ENCODE peak calls at places on chromosomes 6 and 20, in four cellular contexts. J is ovary, B is pancreas, K is psoas muscle. I is an unnamed sample.
A peak's percentile ranks its signal among the peaks of the same experiment; 100 is the strongest.

GRCh38 chr6:43493833-43494232 is 16.3 kb downstream of the LRRC73 start:
- DNase-seq in B (no peak), J (no peak), K (no peak), I (no peak)

GRCh38 chr6:25913741-25914140 is 16.8 kb downstream of the SLC17A2 start:
- DNase-seq in J (no peak), B (no peak), K (no peak), I (no peak)

GRCh38 chr6:161254754-161255253 is 19.1 kb downstream of the AGPAT4 start:
- DNase-seq in B (no peak), J (no peak), K (no peak), I (no peak)

GRCh38 chr6:133697666-133698065 is 191.2 kb upstream of the TCF21 start:
- DNase-seq in J (no peak), B (no peak), K (no peak), I (peak; percentile 60)

GRCh38 chr20:59443558-59443957 is 143.1 kb downstream of the EDN3 start:
- DNase-seq in B (no peak), J (no peak), K (no peak), I (no peak)

GRCh38 chr6:81752084-81752968 is at the start of gene TENT5A:
- DNase-seq in B (peak; percentile 93), K (peak; percentile 95), J (peak; percentile 96), I (peak; percentile 77)

GRCh38 chr6:145633981-145634627 is 101.2 kb downstream of the EPM2A start:
- DNase-seq in B (peak; percentile 97), K (peak; percentile 91), J (peak; percentile 82), I (peak; percentile 32)

GRCh38 chr20:62875419-62876355 is 14.1 kb upstream of the TCFL5 start:
- DNase-seq in K (peak; percentile 90), B (peak; percentile 74), J (peak; percentile 79), I (no peak)

GRCh38 chr6:83192871-83193746 is at the start of the genes PGM3 and RWDD2A:
- DNase-seq in B (peak; percentile 93), K (peak; percentile 92), J (peak; percentile 90), I (peak; percentile 63)

GRCh38 chr6:89035252-89036106 is 45.1 kb upstream of the PNRC1 start:
- DNase-seq in J (peak; percentile 98), K (peak; percentile 96), B (peak; percentile 64), I (peak; percentile 98)

GRCh38 chr6:89028774-89029173 is 51.8 kb upstream of the PNRC1 start:
- DNase-seq in B (no peak), K (no peak), J (no peak), I (no peak)

GRCh38 chr6:89037156-89037900 is 43.2 kb upstream of the PNRC1 start:
- DNase-seq in J (peak; percentile 32), K (peak; percentile 73), B (no peak), I (no peak)

GRCh38 chr6:89034586-89035251 is 45.8 kb upstream of the PNRC1 start:
- DNase-seq in B (no peak), J (peak; percentile 63), K (no peak), I (peak; percentile 88)

GRCh38 chr6:89032599-89032998 is 48.0 kb upstream of the PNRC1 start:
- DNase-seq in B (no peak), K (no peak), J (no peak), I (no peak)
- H3K4me3 ChIP-seq in B (no peak overlapping the region), K (peak overlapping the region; percentile 35), J (no peak overlapping the region), I (no peak overlapping the region)

GRCh38 chr6:122020588-122021271 is 378.7 kb upstream of the HSF2 start:
- DNase-seq in B (no peak), K (no peak), J (no peak), I (no peak)
- H3K4me3 ChIP-seq in B (no peak overlapping the region), K (no peak overlapping the region), J (no peak overlapping the region), I (no peak overlapping the region)

GRCh38 chr6:57221936-57222683 is at the start of gene RAB23:
- DNase-seq in J (peak; percentile 85), K (peak; percentile 92), B (peak; percentile 95), I (peak; percentile 41)
- H3K4me3 ChIP-seq in J (peak within 1 kb of the TSS; percentile 99), K (peak within 1 kb of the TSS; percentile 85), B (peak within 1 kb of the TSS; percentile 95), I (peak within 1 kb of the TSS; percentile 97)

GRCh38 chr6:8017705-8018104 is 46.5 kb downstream of the BLOC1S5 start:
- DNase-seq in K (no peak), J (no peak), B (no peak), I (no peak)

GRCh38 chr6:8013763-8014162 is 50.4 kb downstream of the BLOC1S5 start:
- DNase-seq in K (no peak), J (no peak), B (no peak), I (no peak)

GRCh38 chr6:8020083-8020482 is 44.1 kb downstream of the BLOC1S5 start:
- DNase-seq in B (no peak), K (no peak), J (no peak), I (no peak)

GRCh38 chr6:8014947-8015346 is 49.2 kb downstream of the BLOC1S5 start:
- DNase-seq in B (no peak), K (no peak), J (no peak), I (no peak)

DNA sequence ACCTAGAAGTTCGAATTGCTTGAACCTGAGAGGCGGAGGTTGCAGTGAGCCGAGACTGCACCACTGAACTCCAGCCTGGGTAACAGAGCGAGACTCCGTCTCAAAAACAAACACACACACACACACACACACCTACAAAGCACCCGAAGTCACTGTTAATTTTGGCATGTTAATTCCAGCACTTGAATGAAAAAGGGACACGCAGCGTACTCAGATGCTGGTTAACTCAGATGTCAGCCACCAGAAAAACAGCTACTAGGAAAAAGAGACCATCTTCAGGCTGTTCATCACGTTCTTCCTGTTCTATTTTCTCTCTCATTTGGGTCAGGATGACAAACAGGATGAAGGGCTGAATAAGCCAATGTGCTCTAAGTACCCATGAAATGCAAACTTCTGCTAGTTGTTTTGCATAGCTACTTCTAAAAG is 46.9 kb downstream of the BLOC1S5 start:
- DNase-seq in K (no peak), J (no peak), B (no peak), I (no peak)
- H3K4me3 ChIP-seq in K (no peak overlapping the region), J (no peak overlapping the region), B (no peak overlapping the region), I (no peak overlapping the region)

GRCh38 chr6:143959865-143960264 is 48.2 kb downstream of the PLAGL1 start:
- DNase-seq in B (no peak), J (no peak), K (no peak), I (no peak)

GRCh38 chr6:143963158-143963919 is 44.7 kb downstream of the PLAGL1 start:
- DNase-seq in B (no peak), J (no peak), K (no peak), I (no peak)

GRCh38 chr6:143961868-143962643 is 46.0 kb downstream of the PLAGL1 start:
- DNase-seq in K (no peak), J (no peak), B (no peak), I (no peak)

GRCh38 chr6:143964667-143965066 is 43.4 kb downstream of the PLAGL1 start:
- DNase-seq in B (no peak), J (no peak), K (peak; percentile 53), I (no peak)

GRCh38 chr6:143962644-143962929 is 45.5 kb downstream of the PLAGL1 start:
- DNase-seq in K (no peak), B (no peak), J (peak; percentile 35), I (no peak)
- H3K4me3 ChIP-seq in K (no peak overlapping the region), B (no peak overlapping the region), J (no peak overlapping the region), I (no peak overlapping the region)

DNA sequence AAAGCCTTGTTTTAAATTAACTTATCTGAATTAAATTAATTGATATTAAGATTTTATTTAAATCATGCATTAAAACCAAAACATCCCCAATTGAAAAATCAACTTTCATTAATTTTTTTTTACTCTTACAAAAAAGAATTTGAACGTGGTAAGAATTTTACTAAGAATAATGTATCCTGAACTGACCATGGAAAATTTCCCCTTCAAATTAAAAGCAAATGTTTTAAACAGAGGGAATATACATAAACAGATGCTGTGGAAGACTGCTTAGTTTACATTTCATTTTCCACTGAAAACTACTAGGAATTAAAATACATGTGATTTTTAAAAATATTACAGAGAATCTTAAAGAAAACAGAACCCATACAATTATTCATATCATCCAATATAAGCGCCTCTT is 2.3 kb downstream of the RNF24 start:
- DNase-seq in J (no peak), K (no peak), B (no peak), I (no peak)
- H3K4me3 ChIP-seq in J (no peak overlapping the region), K (no peak overlapping the region), B (no peak overlapping the region), I (no peak overlapping the region)

GRCh38 chr6:169766921-169767736 is 15.7 kb downstream of the ERMARD start:
- DNase-seq in B (no peak), J (no peak), K (no peak), I (no peak)
- H3K4me3 ChIP-seq in B (no peak overlapping the region), J (no peak overlapping the region), K (no peak overlapping the region), I (no peak overlapping the region)

GRCh38 chr6:132490478-132491204 is 22.3 kb downstream of the STX7 start:
- DNase-seq in B (no peak), J (no peak), K (no peak), I (no peak)
- H3K4me3 ChIP-seq in B (no peak overlapping the region), J (no peak overlapping the region), K (no peak overlapping the region), I (no peak overlapping the region)

DNA sequence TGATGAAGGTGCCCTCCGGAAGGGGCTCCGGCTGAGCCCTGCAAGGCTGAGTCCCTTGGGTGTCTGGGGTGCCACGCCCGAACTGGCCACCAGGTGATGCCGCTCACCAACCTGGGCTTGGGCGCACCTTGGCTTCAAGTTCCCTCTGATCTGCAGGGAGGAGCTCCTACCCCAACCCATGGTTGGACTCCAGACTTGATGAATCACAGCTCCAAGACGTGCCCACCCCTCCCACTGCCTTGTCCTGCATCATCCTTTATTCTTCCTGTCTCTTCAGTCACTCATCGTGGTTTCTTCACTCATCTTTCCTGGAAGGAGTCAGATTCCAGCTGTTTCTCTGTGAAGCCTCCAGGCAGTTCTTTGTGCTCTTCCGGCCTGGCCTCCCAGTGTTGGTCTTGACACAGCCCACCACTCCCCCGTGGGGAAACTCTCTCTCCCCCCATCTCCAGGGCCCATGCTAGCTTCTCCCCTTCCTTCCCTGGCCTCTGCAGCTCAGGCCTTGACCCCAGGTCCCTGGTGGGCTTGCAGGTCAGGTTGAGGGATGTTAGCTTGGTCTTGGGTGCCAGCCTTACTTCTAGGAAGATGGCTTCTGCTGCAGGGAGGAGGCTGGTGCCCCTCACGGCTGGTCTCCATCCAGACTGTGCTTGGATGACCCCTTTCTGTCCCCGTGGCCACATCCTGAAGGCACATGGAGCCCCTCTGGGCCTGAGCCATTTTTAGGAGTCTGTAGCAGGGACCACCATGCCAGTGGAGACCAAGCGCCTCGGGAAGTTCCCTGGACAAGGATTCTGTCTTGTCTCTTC is 2.6 kb upstream of the ZBP1 start:
- DNase-seq in B (peak; percentile 81), J (no peak), K (no peak), I (peak; percentile 18)
- H3K4me3 ChIP-seq in B (no peak overlapping the region), J (no peak overlapping the region), K (no peak overlapping the region), I (no peak overlapping the region)

DNA sequence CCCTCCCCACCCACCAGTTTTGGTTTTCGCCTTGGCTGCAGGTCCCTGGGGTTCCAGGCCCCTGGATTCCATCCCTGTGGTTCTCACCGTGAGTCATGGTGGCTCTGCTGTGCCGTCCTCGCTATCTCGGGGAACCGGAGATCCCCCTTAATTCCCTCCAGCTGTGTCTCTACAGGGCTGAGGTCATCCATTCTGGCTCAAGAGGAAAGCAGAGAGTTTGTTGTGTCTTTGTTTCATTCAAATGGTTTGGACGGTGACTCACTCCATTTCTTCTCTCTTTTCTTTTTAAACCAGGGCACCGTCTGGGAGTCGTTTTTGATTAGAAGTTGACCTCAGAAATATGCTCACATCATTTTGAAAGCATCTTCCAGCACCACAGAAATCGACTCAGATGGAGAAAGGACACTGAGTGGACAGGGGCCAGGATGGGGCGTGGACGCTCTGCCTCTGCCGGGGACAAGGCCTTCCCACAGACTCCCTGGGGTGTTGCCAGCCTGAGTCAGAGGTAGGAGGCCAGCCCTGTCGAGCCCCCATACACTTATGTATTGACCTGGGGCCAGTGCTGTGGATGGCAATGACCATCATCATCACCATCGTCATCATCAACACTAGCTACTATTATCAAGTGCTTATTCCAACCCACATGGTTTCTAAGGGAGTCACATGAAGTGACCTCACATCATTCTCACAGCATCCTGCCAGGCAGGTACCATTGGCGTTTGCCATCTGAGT is 176.2 kb downstream of the NFATC2 start:
- DNase-seq in J (peak; percentile 47), B (no peak), K (peak; percentile 85), I (peak; percentile 100)
- H3K4me3 ChIP-seq in J (no peak overlapping the region), B (no peak overlapping the region), K (no peak overlapping the region), I (no peak overlapping the region)